ENCODE peak calls at places on chromosomes 16 and 17, in four cellular contexts. G is transverse colon, Q is A549, T is right lobe of liver. N is an unnamed sample.

GRCh38 chr16:19555938-19556778 is 655 bp downstream of the VPS35L start:
- DNase-seq in G (peak), Q (peak), T (no peak), N (no peak)

GRCh38 chr16:68073902-68074760 is 11.0 kb upstream of the NFATC3 start:
- DNase-seq in G (no peak), Q (no peak), T (no peak), N (no peak)

GRCh38 chr17:78506454-78507309 is 70.5 kb downstream of the DNAH17 start:
- DNase-seq in G (no peak), Q (no peak), T (no peak), N (no peak)

GRCh38 chr17:7745748-7746470 is 28.4 kb downstream of the DNAH2 start:
- DNase-seq in G (no peak), Q (peak), T (no peak), N (peak)

GRCh38 chr17:78380370-78380769 is 1.9 kb downstream of the PGS1 start:
- DNase-seq in G (no peak), Q (no peak), T (no peak), N (no peak)

GRCh38 chr17:78304549-78305037 is 55.3 kb downstream of the SOCS3 start:
- DNase-seq in G (no peak), Q (no peak), T (peak), N (peak)

GRCh38 chr16:22374311-22375116 is at the start of gene CDR2:
- DNase-seq in G (peak), Q (peak), T (peak), N (peak)

GRCh38 chr16:87297918-87298631 is 19.1 kb downstream of the C16orf95 start:
- DNase-seq in G (no peak), Q (peak), T (no peak), N (no peak)

GRCh38 chr16:89164436-89164835 is 7.1 kb upstream of the CDH15 start:
- DNase-seq in G (no peak), Q (no peak), T (no peak), N (peak)

GRCh38 chr17:46770818-46771600 is 47.5 kb downstream of the WNT3 start:
- DNase-seq in G (peak), Q (peak), T (peak), N (peak)
- TF ChIP-seq CTCF in G (no peak), Q (no peak), T (no peak), N (no peak)

DNA sequence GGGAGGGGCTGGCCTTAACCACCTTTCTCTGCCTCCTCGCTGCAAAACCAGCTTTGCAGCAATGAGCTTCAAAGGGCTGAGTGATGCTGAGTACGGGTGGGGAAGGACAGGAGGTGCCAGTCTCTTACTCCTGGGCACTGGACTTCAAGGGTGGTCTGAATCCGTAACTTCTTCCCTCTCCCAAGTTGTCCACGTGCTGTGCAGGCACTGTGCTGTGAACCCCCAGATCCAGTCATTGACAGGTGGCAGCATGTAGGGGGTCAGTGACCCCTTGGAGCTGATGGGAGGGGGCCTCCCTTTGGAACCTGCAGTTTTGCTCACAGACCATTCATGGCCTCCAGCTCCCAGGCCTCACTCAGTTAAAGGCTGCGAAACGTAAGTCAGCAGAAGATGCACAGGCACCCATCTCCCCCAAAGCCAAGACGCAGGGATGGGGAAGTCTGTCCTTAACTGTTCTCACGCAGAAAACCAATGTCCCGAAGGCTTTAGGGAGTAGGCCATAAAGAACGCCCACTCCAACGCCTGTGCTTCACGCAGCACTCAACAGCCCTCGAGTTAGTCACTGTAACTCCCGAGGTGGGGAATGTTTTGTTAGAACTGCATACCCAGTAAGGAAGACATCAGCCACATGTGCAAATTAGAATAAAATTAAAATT is 7.9 kb downstream of the LITAFD start:
- DNase-seq in G (no peak), Q (no peak), T (no peak), N (no peak)
- TF ChIP-seq POLR2A in G (no peak), Q (no peak), T (no peak), N (no peak)

GRCh38 chr16:272633-273546 is 2.9 kb downstream of the RGS11 start:
- DNase-seq in G (no peak), Q (no peak), T (no peak), N (no peak)
- TF ChIP-seq CTCF in G (no peak), Q (no peak), T (no peak), N (no peak)

DNA sequence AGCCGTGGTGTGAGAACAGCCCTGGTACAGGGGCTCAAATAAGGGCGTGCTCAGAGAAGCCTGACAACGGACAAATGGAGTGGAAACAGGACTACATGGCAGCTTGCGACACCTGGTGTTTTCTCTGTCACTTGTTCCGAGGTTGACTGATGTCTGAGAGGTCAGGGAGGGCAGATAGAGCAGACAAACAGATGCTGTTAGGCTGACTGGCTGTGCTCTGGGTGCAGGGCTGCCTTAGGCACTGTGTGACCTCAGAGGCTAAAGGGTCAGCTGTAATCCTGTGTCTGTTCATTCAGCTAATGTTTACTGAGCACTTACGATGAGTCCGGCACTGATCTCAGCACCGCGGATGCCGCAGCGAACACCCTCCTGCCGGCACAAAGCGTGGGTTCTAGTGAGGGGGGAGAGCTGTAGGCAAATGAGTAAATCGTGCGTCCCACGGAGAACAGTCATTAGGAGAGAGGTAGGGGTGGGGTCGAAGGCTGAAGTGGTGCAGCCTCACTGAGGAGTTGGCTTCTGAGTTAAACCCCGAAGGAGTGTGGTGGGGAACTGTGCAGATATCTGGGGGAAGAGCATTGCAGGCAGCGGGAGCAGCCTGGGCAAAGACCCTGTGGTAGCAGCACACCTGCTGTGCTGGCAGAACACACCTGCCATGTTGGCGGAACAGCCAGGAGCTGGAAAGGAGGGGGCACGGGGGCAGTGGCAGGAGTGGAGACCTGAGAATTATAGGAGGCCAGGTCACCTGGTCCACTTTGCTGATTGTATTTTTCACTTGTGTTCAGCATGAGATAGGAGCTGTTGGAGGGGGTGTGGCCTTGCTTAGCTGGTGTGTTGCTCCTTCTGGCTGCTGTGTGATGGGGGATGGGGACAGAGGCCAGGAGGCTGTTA is 35.0 kb downstream of the GPT2 start:
- DNase-seq in G (peak), Q (no peak), T (peak), N (no peak)
- TF ChIP-seq POLR2A in G (no peak), Q (no peak), T (no peak), N (no peak)

DNA sequence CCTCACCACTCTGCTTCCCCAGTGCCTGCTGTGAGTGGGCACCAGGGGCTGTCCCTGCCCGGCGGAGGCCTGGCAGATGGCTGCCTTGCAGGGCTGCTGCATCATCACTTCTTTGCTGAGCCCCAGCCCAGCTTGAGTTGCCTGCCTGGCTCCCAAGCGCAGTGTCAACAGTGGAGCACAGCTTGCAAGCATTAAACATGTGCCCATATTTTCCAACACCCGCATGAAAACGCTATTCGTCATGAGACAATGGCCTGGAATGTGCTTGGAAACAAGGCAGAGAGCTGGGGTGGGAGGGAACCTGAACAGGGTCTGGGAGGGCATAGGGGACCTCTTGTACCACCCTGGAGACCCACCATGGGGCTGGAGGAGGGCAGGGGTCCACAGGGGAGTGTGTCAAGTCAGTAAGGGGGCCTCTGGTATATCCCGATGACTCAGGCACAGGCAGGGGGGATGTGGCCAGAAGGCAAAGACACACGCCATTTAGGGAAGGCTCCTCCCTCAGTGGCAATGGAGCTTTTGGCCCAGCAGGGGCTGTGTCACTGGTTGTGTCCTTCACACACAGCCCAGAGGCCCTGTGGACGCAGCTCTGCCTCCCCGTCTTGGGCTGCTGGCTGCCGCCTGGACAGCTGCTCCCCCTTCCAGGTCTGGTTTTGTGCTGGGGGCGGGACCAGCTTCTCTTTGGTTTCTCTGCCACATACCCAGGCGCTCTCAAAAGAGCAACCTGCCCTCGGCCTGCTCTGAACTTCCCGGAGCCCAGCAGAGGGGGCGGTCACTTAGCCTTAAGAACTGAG is 17.4 kb upstream of the MTSS2 start:
- DNase-seq in G (peak), Q (peak), T (no peak), N (no peak)
- TF ChIP-seq CTCF in G (no peak), Q (no peak), T (peak), N (peak)

GRCh38 chr17:40342575-40343058 is 21.9 kb downstream of the GJD3 start:
- DNase-seq in G (peak), Q (no peak), T (no peak), N (no peak)

GRCh38 chr17:40341808-40342574 is 22.5 kb downstream of the GJD3 start:
- DNase-seq in G (peak), Q (peak), T (peak), N (peak)

GRCh38 chr17:40339068-40339699 is 25.4 kb downstream of the GJD3 start:
- DNase-seq in G (peak), Q (no peak), T (no peak), N (no peak)

GRCh38 chr17:40340327-40340726 is 24.2 kb downstream of the GJD3 start:
- DNase-seq in G (no peak), Q (no peak), T (no peak), N (no peak)

DNA sequence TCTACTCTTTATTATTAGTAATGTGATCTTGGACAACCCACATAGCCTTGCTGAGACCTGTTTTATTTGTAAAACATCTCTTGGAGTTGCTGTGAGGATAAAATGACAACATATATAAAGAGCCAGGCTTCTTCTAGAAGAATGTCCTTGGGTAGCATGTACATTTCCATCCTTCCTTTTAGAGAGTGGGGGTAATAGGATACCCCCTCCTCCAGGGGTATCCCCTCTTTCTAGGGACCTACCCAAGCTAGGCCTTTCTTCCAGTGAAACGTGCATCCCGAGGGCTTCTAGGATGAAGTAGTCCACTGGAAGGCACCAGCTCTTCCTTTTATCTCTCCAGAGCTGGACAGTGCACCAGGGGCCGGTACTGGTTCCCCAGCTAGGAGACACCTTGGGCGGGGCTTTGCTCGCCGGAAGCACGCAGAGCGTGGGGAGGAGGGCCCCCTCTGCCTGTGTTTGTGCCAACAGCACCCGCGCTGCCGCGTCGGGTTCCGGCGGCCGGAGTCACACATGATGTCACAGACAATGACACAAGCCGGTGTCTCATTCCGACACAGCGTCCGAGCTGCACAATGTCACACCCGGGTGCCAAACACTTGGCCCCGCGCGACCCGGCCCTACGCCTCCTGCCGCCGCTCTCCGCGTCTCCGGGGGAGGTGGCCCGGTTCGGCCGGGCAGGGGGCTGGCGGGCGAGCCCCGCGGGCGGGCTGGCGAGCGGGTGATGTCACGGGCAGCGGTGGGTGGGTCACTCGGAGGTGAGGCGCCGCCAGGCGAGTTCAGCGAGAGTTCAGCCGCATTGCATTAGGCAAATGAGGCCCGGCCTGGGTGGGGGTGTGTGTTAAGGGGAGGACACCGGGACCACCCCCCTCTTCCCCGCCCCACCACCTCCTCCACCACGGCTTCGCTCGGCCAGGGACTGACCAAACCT is 23.4 kb downstream of the GJD3 start:
- DNase-seq in G (peak), Q (peak), T (peak), N (peak)
- TF ChIP-seq POLR2A in G (no peak), Q (no peak), T (peak), N (peak)

GRCh38 chr16:57372372-57373116 is at the start of gene CX3CL1:
- DNase-seq in G (peak), Q (no peak), T (peak), N (peak)
- TF ChIP-seq CTCF in G (no peak), Q (no peak), T (no peak), N (peak)

GRCh38 chr16:66604376-66605176 is at the start of gene CMTM3:
- DNase-seq in G (peak), Q (peak), T (peak), N (peak)

GRCh38 chr16:66601471-66601870 is 3.0 kb upstream of the CMTM3 start:
- DNase-seq in G (no peak), Q (no peak), T (no peak), N (no peak)

GRCh38 chr16:66605177-66605999 is 884 bp downstream of the CMTM3 start:
- DNase-seq in G (peak), Q (peak), T (peak), N (peak)

GRCh38 chr16:66606000-66606751 is 1.7 kb downstream of the CMTM3 start:
- DNase-seq in G (no peak), Q (no peak), T (no peak), N (no peak)

DNA sequence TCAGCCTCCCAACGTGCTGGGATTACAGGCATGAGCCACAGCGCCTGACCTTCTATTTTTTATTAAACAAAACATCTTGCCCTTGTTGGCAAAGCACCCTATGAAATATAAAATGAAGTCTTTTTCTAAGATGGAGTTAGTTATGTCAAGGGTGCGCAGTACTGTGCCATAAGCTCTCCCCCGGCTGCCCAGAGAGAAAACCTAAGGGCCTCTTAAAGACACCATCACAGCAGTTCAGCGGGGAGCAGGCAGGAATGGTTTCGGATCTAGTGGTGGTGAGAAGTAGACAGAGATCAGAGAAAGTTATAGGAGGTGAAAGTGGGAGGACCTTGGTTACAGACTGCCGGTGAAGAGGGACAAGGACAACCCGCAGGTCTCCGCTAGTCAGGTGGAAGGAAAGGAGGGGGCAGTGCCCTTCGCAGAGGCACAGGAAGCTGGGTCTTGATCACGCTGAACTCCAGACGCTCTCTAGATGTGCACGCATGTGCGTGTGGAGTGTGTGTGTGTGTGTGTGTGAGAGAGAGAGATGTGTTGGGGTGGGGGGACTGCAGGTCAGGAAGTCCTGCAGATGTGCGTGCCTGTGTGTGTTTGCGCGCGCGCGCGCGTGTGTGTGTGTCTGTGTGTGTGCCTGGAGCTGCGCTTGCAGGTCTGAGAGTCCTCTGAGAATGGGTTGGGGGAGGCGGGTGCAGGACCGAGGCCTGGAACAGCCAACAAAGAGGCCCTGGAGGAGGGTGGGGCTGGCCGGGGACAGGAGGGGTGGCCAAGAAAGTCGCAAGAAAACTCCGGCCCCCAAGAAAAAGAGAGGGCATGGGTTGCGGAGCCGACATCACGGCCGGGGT is 748 bp upstream of the CMTM3 start:
- DNase-seq in G (peak), Q (peak), T (peak), N (peak)
- TF ChIP-seq POLR2A in G (peak), Q (peak), T (no peak), N (no peak)

GRCh38 chr17:9839433-9839832 is 13.7 kb downstream of the GLP2R start:
- DNase-seq in G (no peak), Q (peak), T (no peak), N (no peak)
- TF ChIP-seq CTCF in G (no peak), Q (peak), T (no peak), N (no peak)

GRCh38 chr16:26992661-26993365 is 73.9 kb upstream of the C16orf82 start:
- DNase-seq in G (no peak), Q (no peak), T (no peak), N (no peak)

GRCh38 chr16:26985100-26986065 is 81.3 kb upstream of the C16orf82 start:
- DNase-seq in G (no peak), Q (no peak), T (no peak), N (no peak)

GRCh38 chr16:26983426-26983825 is 83.3 kb upstream of the C16orf82 start:
- DNase-seq in G (no peak), Q (no peak), T (no peak), N (no peak)

GRCh38 chr16:26988186-26988585 is 78.5 kb upstream of the C16orf82 start:
- DNase-seq in G (no peak), Q (no peak), T (no peak), N (no peak)

GRCh38 chr16:26987631-26988030 is 79.1 kb upstream of the C16orf82 start:
- DNase-seq in G (peak), Q (no peak), T (no peak), N (no peak)
- TF ChIP-seq POLR2A in G (no peak), Q (no peak), T (no peak), N (no peak)

N was measured in upper lobe of left lung.